ENCODE peak calls at places on chromosomes 2 and 18, in four cellular contexts. Z is AG09309, I is mucosa of gallbladder, Q is esophagus squamous epithelium. L is an unnamed sample.

GRCh38 chr2:54454922-54455583 is 1.1 kb upstream of the SPTBN1 start:
- DNase-seq in Z (no peak), I (no peak), Q (no peak), L (no peak)

GRCh38 chr2:66561645-66562336 is 126.9 kb downstream of the MEIS1 start:
- DNase-seq in Z (no peak), I (no peak), Q (no peak), L (no peak)

GRCh38 chr18:36620801-36621200 is 208.0 kb downstream of the TPGS2 start:
- DNase-seq in Z (no peak), I (no peak), Q (no peak), L (no peak)

GRCh38 chr2:126299469-126299976 is 356.4 kb upstream of the GYPC start:
- DNase-seq in Z (no peak), I (no peak), Q (no peak), L (no peak)

GRCh38 chr18:35443434-35443833 is 54.3 kb downstream of the INO80C start:
- DNase-seq in Z (no peak), I (no peak), Q (no peak), L (no peak)

GRCh38 chr2:241859017-241859435 is 332 bp upstream of the PDCD1 start:
- DNase-seq in Z (no peak), I (no peak), Q (no peak), L (no peak)

GRCh38 chr2:169495310-169495928 is 14.1 kb upstream of the KLHL41 start:
- DNase-seq in Z (no peak), I (no peak), Q (no peak), L (no peak)

GRCh38 chr18:12307871-12308385 is at the start of gene TUBB6:
- DNase-seq in Z (no peak), I (peak; percentile 45), Q (no peak), L (no peak)

GRCh38 chr2:222959358-222959757 is 92.6 kb upstream of the KCNE4 start:
- DNase-seq in Z (peak; percentile 68), I (no peak), Q (no peak), L (no peak)

GRCh38 chr2:98759827-98760625 is 29.1 kb upstream of the MGAT4A start:
- DNase-seq in Z (no peak), I (no peak), Q (no peak), L (no peak)

GRCh38 chr2:207863345-207863744 is 93.6 kb upstream of the FZD5 start:
- DNase-seq in Z (no peak), I (no peak), Q (no peak), L (no peak)

GRCh38 chr2:70706026-70706795 is 61.8 kb downstream of the ADD2 start:
- DNase-seq in Z (no peak), I (no peak), Q (no peak), L (no peak)

GRCh38 chr2:239881561-239882320 is 143.4 kb downstream of the NDUFA10 start:
- DNase-seq in Z (no peak), I (no peak), Q (no peak), L (no peak)

GRCh38 chr2:75146221-75146902 is 53.0 kb downstream of the TACR1 start:
- DNase-seq in Z (peak; percentile 42), I (no peak), Q (no peak), L (no peak)

GRCh38 chr2:190879474-190880373 is 897 bp upstream of the GLS start:
- DNase-seq in Z (no peak), I (no peak), Q (no peak), L (no peak)

GRCh38 chr18:44725300-44726096 is 44.8 kb downstream of the SETBP1 start:
- DNase-seq in Z (no peak), I (no peak), Q (no peak), L (no peak)

GRCh38 chr2:37132914-37133313 is 23.9 kb downstream of the EIF2AK2 start:
- DNase-seq in Z (no peak), I (no peak), Q (no peak), L (no peak)

GRCh38 chr18:51235011-51235789 is 37.7 kb upstream of the MEX3C start:
- DNase-seq in Z (no peak), I (no peak), Q (no peak), L (no peak)

L was measured in cortex of kidney.